ENCODE peak calls at places on chromosomes 13 and 19, in five cellular contexts. O is uterus; Q is activated CD8-positive, alpha-beta memory T cell treated with anti-CD3 and anti-CD28 coated beads for 4 hours; P is stimulated activated CD8-positive, alpha-beta memory T cell treated with anti-CD3 and anti-CD28 coated beads, Interleukin-2, amount 100 ng/mL, for 48 hours; Y is activated CD4-positive, alpha-beta T cell treated with anti-CD3 and anti-CD28 coated beads, Interleukin-2, amount 10 ng/mL, durations not matched to agents 7 days and 5 days. S is an unnamed sample.

GRCh38 chr19:13076787-13077186 is 25.9 kb downstream of the LYL1 start:
- DNase-seq in O (no peak), Q (no peak), P (no peak), Y (no peak), S (no peak)

GRCh38 chr19:10654610-10655456 is 687 bp downstream of the ILF3 start:
- DNase-seq in O (peak; percentile 60), Q (peak; percentile 27), P (peak; percentile 61), Y (peak; percentile 63), S (no peak)

GRCh38 chr13:46016216-46016615 is 36.3 kb downstream of the ZC3H13 start:
- DNase-seq in O (no peak), Q (no peak), P (no peak), Y (no peak), S (no peak)

GRCh38 chr19:47110521-47111080 is 3.0 kb downstream of the ZC3H4 start:
- DNase-seq in O (no peak), Q (peak; percentile 37), P (no peak), Y (peak; percentile 42), S (no peak)

GRCh38 chr13:93758575-93758974 is 532.0 kb downstream of the GPC6 start:
- DNase-seq in O (no peak), Q (no peak), P (no peak), Y (no peak), S (no peak)

GRCh38 chr19:480016-480855 is 16.1 kb upstream of the MADCAM1 start:
- DNase-seq in O (peak; percentile 50), Q (no peak), P (no peak), Y (peak; percentile 23), S (no peak)

GRCh38 chr13:32300920-32301319 is 14.2 kb downstream of the ZAR1L start:
- DNase-seq in O (no peak), Q (no peak), P (no peak), Y (no peak), S (no peak)

GRCh38 chr19:52070496-52070895 is 21.9 kb upstream of the ZNF432 start:
- DNase-seq in O (no peak), Q (no peak), P (no peak), Y (no peak), S (no peak)

GRCh38 chr19:18380843-18381242 is 5.1 kb upstream of the GDF15 start:
- DNase-seq in O (no peak), Q (no peak), P (no peak), Y (no peak), S (no peak)

GRCh38 chr19:51203941-51204720 is 20.7 kb upstream of the CD33 start:
- DNase-seq in O (no peak), Q (no peak), P (no peak), Y (no peak), S (no peak)

GRCh38 chr19:47075941-47076340 is 27.5 kb upstream of the TMEM160 start:
- DNase-seq in O (no peak), Q (no peak), P (no peak), Y (no peak), S (no peak)

GRCh38 chr19:1243768-1244692 is 2.5 kb downstream of the ATP5F1D start:
- DNase-seq in O (peak; percentile 90), Q (peak; percentile 73), P (peak; percentile 84), Y (peak; percentile 88), S (peak; percentile 72)

GRCh38 chr19:17035842-17036424 is 9.3 kb upstream of the CPAMD8 start:
- DNase-seq in O (no peak), Q (no peak), P (no peak), Y (no peak), S (no peak)

GRCh38 chr19:56692496-56692895 is 20.9 kb upstream of the ZNF835 start:
- DNase-seq in O (no peak), Q (no peak), P (no peak), Y (no peak), S (no peak)